ENCODE peak calls at places on chromosome 4, in ten cellular contexts. X is astrocyte, H is IMR-90, T is fibroblast of lung, G is H9, R is MM.1S, V is PC-3, L is neural progenitor cell, Z is GM23338, O is mammary epithelial cell. N is an unnamed sample.
A peak's percentile ranks its signal among the peaks of the same experiment; 100 is the strongest.

GRCh38 chr4:170004656-170005250 is 21.4 kb downstream of the MFAP3L start:
- DNase-seq in X (peak; percentile 82), H (no peak), T (no peak), G (no peak), R (no peak), V (no peak), L (peak; percentile 74), Z (no peak), O (peak; percentile 18), N (no peak)

GRCh38 chr4:153788419-153789276 is at the start of gene SFRP2:
- DNase-seq in X (no peak), H (no peak), T (no peak), G (peak; percentile 92), R (no peak), V (no peak), L (peak; percentile 94), Z (peak; percentile 96), O (no peak), N (peak; percentile 52)

GRCh38 chr4:145507636-145508035 is 26.0 kb downstream of the SMAD1 start:
- DNase-seq in X (peak; percentile 60), H (peak; percentile 56), T (peak; percentile 39), G (no peak), R (peak; percentile 14), V (peak; percentile 64), L (no peak), Z (no peak), O (peak; percentile 81), N (peak; percentile 12)

GRCh38 chr4:95059630-95060029 is 301.9 kb downstream of the BMPR1B start:
- DNase-seq in X (peak; percentile 52), H (no peak), T (peak; percentile 18), G (no peak), R (no peak), V (no peak), L (no peak), Z (no peak), O (no peak), N (no peak)

GRCh38 chr4:187128971-187129370 is 405.3 kb upstream of the FAT1 start:
- DNase-seq in X (peak; percentile 80), H (peak; percentile 21), T (no peak), G (no peak), R (no peak), V (peak; percentile 36), L (no peak), Z (no peak), O (peak; percentile 97), N (peak; percentile 41)

GRCh38 chr4:188976644-188977115 is 837.4 kb downstream of the TRIML1 start:
- DNase-seq in X (peak; percentile 69), H (peak; percentile 70), T (peak; percentile 58), G (peak; percentile 75), R (peak; percentile 68), V (peak; percentile 50), L (peak; percentile 87), Z (peak; percentile 84), O (peak; percentile 58), N (peak; percentile 27)

GRCh38 chr4:2155246-2155645 is 86.7 kb downstream of the HAUS3 start:
- DNase-seq in X (no peak), H (no peak), T (no peak), G (no peak), R (no peak), V (no peak), L (no peak), Z (no peak), O (no peak), N (no peak)

GRCh38 chr4:52157641-52158316 is 106.7 kb downstream of the SPATA18 start:
- DNase-seq in X (no peak), H (no peak), T (no peak), G (no peak), R (no peak), V (no peak), L (no peak), Z (peak; percentile 1), O (no peak), N (peak; percentile 33)

GRCh38 chr4:19382993-19383392 is 868.7 kb upstream of the SLIT2 start:
- DNase-seq in X (peak; percentile 31), H (peak; percentile 37), T (peak; percentile 63), G (no peak), R (no peak), V (peak; percentile 55), L (no peak), Z (no peak), O (peak; percentile 4), N (peak; percentile 86)

GRCh38 chr4:150782311-150782710 is 200.4 kb downstream of the MAB21L2 start:
- DNase-seq in X (peak; percentile 32), H (peak; percentile 7), T (peak; percentile 20), G (no peak), R (no peak), V (no peak), L (no peak), Z (no peak), O (no peak), N (no peak)

GRCh38 chr4:168028970-168029610 is 63.2 kb upstream of the ANXA10 start:
- DNase-seq in X (no peak), H (peak; percentile 12), T (no peak), G (no peak), R (no peak), V (peak; percentile 60), L (no peak), Z (no peak), O (peak; percentile 30), N (peak; percentile 34)

GRCh38 chr4:1614049-1614448 is 70.1 kb downstream of the FAM53A start:
- DNase-seq in X (no peak), H (no peak), T (no peak), G (no peak), R (no peak), V (no peak), L (no peak), Z (no peak), O (no peak), N (no peak)

GRCh38 chr4:57442834-57443291 is 332.7 kb upstream of the IGFBP7 start:
- DNase-seq in X (peak; percentile 6), H (peak; percentile 13), T (peak; percentile 33), G (peak; percentile 75), R (peak; percentile 48), V (peak; percentile 78), L (peak; percentile 73), Z (peak; percentile 83), O (peak; percentile 29), N (peak; percentile 52)

DNA sequence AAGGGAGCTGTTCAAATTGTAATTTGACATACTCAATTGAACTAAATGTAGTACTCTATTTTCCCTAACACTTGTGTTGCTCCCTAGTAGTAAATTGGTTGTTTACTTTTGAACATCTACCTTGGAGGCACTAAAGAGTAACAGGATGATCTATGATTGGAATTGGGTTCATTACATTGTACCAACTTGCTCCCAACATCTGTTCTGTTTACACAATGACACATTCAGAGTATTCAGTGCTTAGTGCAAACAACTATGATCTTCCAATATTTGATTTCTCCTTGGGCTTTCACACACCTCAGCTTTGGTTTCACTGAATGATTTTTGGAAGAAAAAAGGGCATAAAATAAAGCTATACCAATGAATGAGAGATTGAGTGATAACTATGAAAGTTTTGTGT is 121.8 kb downstream of the CORIN start:
- DNase-seq in X (no peak), H (no peak), T (no peak), G (no peak), R (no peak), V (peak; percentile 50), L (no peak), Z (no peak), O (no peak), N (no peak)
- H3K27ac ChIP-seq in X (no peak overlapping the region), H (no peak overlapping the region), T (no peak overlapping the region), G (no peak overlapping the region), R (no peak overlapping the region), V (no peak overlapping the region), L (no peak overlapping the region), Z (no peak overlapping the region), O (no peak overlapping the region), N (no peak overlapping the region)

DNA sequence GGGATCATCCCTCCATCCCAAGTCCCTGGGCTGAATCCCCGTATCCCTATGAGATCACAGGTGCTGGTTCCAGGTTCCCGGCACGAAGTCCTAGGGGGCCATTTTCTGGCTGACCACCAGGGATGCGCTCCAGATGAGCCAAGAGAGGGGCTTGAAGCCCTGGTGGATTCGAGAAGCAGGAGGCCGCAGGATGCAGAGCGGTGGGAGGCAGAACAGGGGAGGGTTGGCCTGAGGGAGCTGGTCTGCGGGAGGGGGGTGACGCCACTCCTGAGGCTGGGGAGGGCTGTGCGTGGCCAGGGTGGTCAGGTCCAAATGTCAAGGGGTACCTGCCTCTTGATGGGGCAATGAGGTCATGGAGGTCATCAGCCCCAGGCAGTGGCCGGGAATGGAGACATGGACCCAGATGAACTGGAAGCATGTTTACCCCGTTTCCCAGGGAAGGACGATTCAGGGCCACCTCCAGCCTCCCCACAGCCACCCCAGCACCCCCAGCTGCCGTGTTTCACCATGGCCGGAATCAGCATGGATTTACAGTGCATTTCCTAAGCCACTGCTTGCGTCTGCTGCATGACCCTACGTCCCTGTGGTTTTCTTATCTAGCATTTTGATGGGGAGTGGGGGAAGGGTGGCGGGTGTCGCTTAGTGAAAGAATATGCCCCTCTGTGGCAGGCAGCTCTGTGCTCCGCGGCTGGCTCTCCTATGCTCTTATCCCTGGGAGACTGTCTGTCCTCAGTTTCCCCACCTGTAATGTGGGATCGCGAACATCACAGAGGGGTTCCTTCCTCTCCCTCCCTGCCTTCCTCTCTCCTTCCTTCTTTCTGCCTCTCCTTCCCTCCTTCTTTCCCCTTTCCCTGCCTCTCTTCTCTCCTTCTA is 17.0 kb upstream of the HTRA3 start:
- DNase-seq in X (peak; percentile 64), H (peak; percentile 63), T (peak; percentile 80), G (no peak), R (no peak), V (no peak), L (no peak), Z (no peak), O (no peak), N (no peak)
- H3K4me2 ChIP-seq in X (no peak overlapping the region), H (no peak overlapping the region), T (no peak overlapping the region), G (no peak overlapping the region), R (no peak overlapping the region), V (no peak overlapping the region), L (no peak overlapping the region), Z (no peak overlapping the region), O (no peak overlapping the region), N (no peak overlapping the region)

GRCh38 chr4:48746608-48747374 is 33.3 kb downstream of the FRYL start:
- DNase-seq in X (no peak), H (no peak), T (no peak), G (no peak), R (no peak), V (no peak), L (no peak), Z (no peak), O (peak; percentile 39), N (no peak)
- H4K20me1 ChIP-seq in X (peaks cover 61% of the 10 kb centered on the region), H (peaks cover 36% of the 10 kb centered on the region), T (no peaks in the 10 kb centered on the region), G (no peaks in the 10 kb centered on the region), R (no peaks in the 10 kb centered on the region), V (no peaks in the 10 kb centered on the region), L (peaks cover 48% of the 10 kb centered on the region), Z (no peaks in the 10 kb centered on the region), O (no peaks in the 10 kb centered on the region), N (peaks cover 2% of the 10 kb centered on the region)

GRCh38 chr4:31298737-31299136 is 578.6 kb downstream of the PCDH7 start:
- DNase-seq in X (no peak), H (no peak), T (no peak), G (no peak), R (no peak), V (no peak), L (no peak), Z (no peak), O (no peak), N (no peak)
- H3K27ac ChIP-seq in X (no peak overlapping the region), H (no peak overlapping the region), T (no peak overlapping the region), G (no peak overlapping the region), R (no peak overlapping the region), V (no peak overlapping the region), L (no peak overlapping the region), Z (no peak overlapping the region), O (no peak overlapping the region), N (no peak overlapping the region)

GRCh38 chr4:9781343-9782135 is at the start of gene DRD5:
- DNase-seq in X (no peak), H (no peak), T (no peak), G (peak; percentile 69), R (no peak), V (no peak), L (peak; percentile 70), Z (peak; percentile 75), O (no peak), N (no peak)
- H3K4me2 ChIP-seq in X (no peak within 1 kb of the TSS), H (no peak within 1 kb of the TSS), T (no peak within 1 kb of the TSS), G (peak within 1 kb of the TSS; percentile 56), R (no peak within 1 kb of the TSS), V (no peak within 1 kb of the TSS), L (peak within 1 kb of the TSS; percentile 95), Z (peak within 1 kb of the TSS; percentile 78), O (peak within 1 kb of the TSS; percentile 23), N (no peak within 1 kb of the TSS)

N was measured in GM23248.